ENCODE peak calls at places on chromosomes 2 and 18, in seven cellular contexts. R, P, I, M, G, B and L are unnamed samples.

GRCh38 chr2:136143603-136144451 is 25.9 kb upstream of the CXCR4 start:
- DNase-seq in P (no peak), R (no peak), G (no peak), I (no peak), M (no peak), B (no peak), L (peak; percentile 19)

GRCh38 chr2:106932644-106933043 is 46.7 kb upstream of the ST6GAL2 start:
- DNase-seq in B (no peak), I (no peak), P (no peak), M (no peak), R (no peak), G (no peak), L (no peak)

GRCh38 chr2:119240311-119241204 is 16.9 kb downstream of the STEAP3 start:
- DNase-seq in R (no peak), P (peak; percentile 60), I (no peak), G (no peak), M (peak; percentile 81), B (no peak), L (peak; percentile 83)

GRCh38 chr18:49647496-49648168 is 85.8 kb downstream of the LIPG start:
- DNase-seq in B (no peak), G (no peak), M (peak; percentile 60), P (no peak), I (no peak), R (no peak), L (no peak)

GRCh38 chr2:131045925-131046579 is 47.2 kb downstream of the FAM168B start:
- DNase-seq in M (peak; percentile 68), P (no peak), I (no peak), G (no peak), R (no peak), B (no peak), L (no peak)

GRCh38 chr18:23871410-23871809 is 143.1 kb upstream of the TTC39C start:
- DNase-seq in R (no peak), I (no peak), M (no peak), B (no peak), G (peak; percentile 45), P (no peak), L (peak; percentile 25)

GRCh38 chr2:215664847-215665525 is 229.1 kb upstream of the FN1 start:
- DNase-seq in R (no peak), I (no peak), M (no peak), B (no peak), G (no peak), P (no peak), L (no peak)

GRCh38 chr2:18479901-18480369 is 80.5 kb downstream of the RDH14 start:
- DNase-seq in M (no peak), I (no peak), R (no peak), P (no peak), G (no peak), B (no peak), L (no peak)

GRCh38 chr2:191929288-191929687 is 82.4 kb upstream of the CAVIN2 start:
- DNase-seq in I (no peak), R (no peak), B (no peak), P (no peak), G (no peak), M (no peak), L (no peak)

GRCh38 chr2:69601179-69601612 is 42.3 kb downstream of the AAK1 start:
- DNase-seq in I (no peak), B (no peak), R (no peak), G (no peak), P (no peak), M (no peak), L (no peak)

GRCh38 chr2:6222296-6222695 is 530.1 kb downstream of the SOX11 start:
- DNase-seq in R (no peak), G (no peak), M (no peak), I (no peak), B (no peak), P (no peak), L (no peak)

GRCh38 chr2:177169810-177170514 is 42.6 kb upstream of the HNRNPA3 start:
- DNase-seq in P (peak; percentile 37), B (no peak), G (no peak), R (no peak), I (no peak), M (no peak), L (no peak)